ENCODE peak calls at places on chromosomes 12 and 14, in six cellular contexts. A is lower lobe of right lung; E is kidney; V is osteoblast; K is CD8-positive, alpha-beta memory T cell; M is H1. D is an unnamed sample.
A peak's percentile ranks its signal among the peaks of the same experiment; 100 is the strongest.

GRCh38 chr12:15122349-15122748 is 98.9 kb downstream of the RERG start:
- DNase-seq in A (no peak), E (no peak), V (peak; percentile 9), K (no peak), M (no peak), D (no peak)

GRCh38 chr12:116142936-116143882 is 134.3 kb downstream of the MED13L start:
- DNase-seq in A (no peak), E (no peak), V (no peak), K (no peak), M (no peak), D (no peak)

GRCh38 chr14:103763730-103764488 is 48.3 kb downstream of the ZFYVE21 start:
- DNase-seq in A (no peak), E (no peak), V (no peak), K (no peak), M (no peak), D (no peak)

GRCh38 chr12:116863275-116863767 is 17.9 kb downstream of the HRK start:
- DNase-seq in A (no peak), E (no peak), V (no peak), K (no peak), M (peak; percentile 91), D (no peak)

GRCh38 chr12:96237465-96238077 is 43.4 kb downstream of the ELK3 start:
- DNase-seq in A (no peak), E (no peak), V (peak; percentile 95), K (peak; percentile 75), M (no peak), D (peak; percentile 57)

GRCh38 chr14:72521045-72521444 is 372.9 kb downstream of the DPF3 start:
- DNase-seq in A (no peak), E (no peak), V (no peak), K (no peak), M (no peak), D (no peak)

GRCh38 chr12:15709524-15709923 is 79.7 kb downstream of the EPS8 start:
- DNase-seq in A (no peak), E (no peak), V (no peak), K (no peak), M (no peak), D (no peak)

GRCh38 chr12:117042171-117042809 is 56.9 kb downstream of the TESC start:
- DNase-seq in A (peak; percentile 10), E (no peak), V (peak; percentile 95), K (no peak), M (no peak), D (no peak)

GRCh38 chr12:101877816-101878811 is 734 bp downstream of the DRAM1 start:
- DNase-seq in A (no peak), E (peak; percentile 79), V (peak; percentile 80), K (no peak), M (no peak), D (no peak)

GRCh38 chr14:106436310-106436905 is 910.0 kb downstream of the TMEM121 start:
- DNase-seq in A (peak; percentile 59), E (no peak), V (no peak), K (peak; percentile 48), M (peak; percentile 29), D (peak; percentile 66)

GRCh38 chr14:22225526-22226133 is 363.4 kb downstream of the DAD1 start:
- DNase-seq in A (no peak), E (no peak), V (peak; percentile 2), K (no peak), M (no peak), D (no peak)

GRCh38 chr14:56805992-56806737 is 4.1 kb downstream of the OTX2 start:
- DNase-seq in A (no peak), E (no peak), V (no peak), K (no peak), M (peak; percentile 56), D (no peak)

GRCh38 chr14:99266181-99267178 is 5.5 kb downstream of the BCL11B start:
- DNase-seq in A (peak; percentile 79), E (peak; percentile 92), V (peak; percentile 97), K (peak; percentile 83), M (peak; percentile 89), D (peak; percentile 93)

GRCh38 chr14:90487031-90487430 is 90.2 kb downstream of the CALM1 start:
- DNase-seq in A (no peak), E (no peak), V (no peak), K (no peak), M (peak; percentile 45), D (peak; percentile 84)

GRCh38 chr12:110373025-110373876 is 30.3 kb downstream of the ANAPC7 start:
- DNase-seq in A (no peak), E (no peak), V (no peak), K (no peak), M (no peak), D (no peak)

GRCh38 chr14:61934385-61934784 is 172.2 kb downstream of the SNAPC1 start:
- DNase-seq in A (no peak), E (no peak), V (peak; percentile 62), K (no peak), M (no peak), D (no peak)

GRCh38 chr12:4449862-4450222 is 4.2 kb upstream of the FGF6 start:
- DNase-seq in A (no peak), E (no peak), V (peak; percentile 51), K (no peak), M (no peak), D (no peak)

GRCh38 chr14:50955373-50956043 is 11.2 kb upstream of the PYGL start:
- DNase-seq in A (peak; percentile 75), E (peak; percentile 85), V (peak; percentile 98), K (no peak), M (no peak), D (peak; percentile 78)

GRCh38 chr12:106039242-106039641 is 99.5 kb downstream of the NUAK1 start:
- DNase-seq in A (no peak), E (no peak), V (no peak), K (no peak), M (no peak), D (no peak)

GRCh38 chr12:85971800-85972199 is 97.7 kb downstream of the NTS start:
- DNase-seq in A (no peak), E (no peak), V (no peak), K (no peak), M (no peak), D (no peak)

GRCh38 chr14:36619131-36619530 is 36.7 kb upstream of the NKX2-8 start:
- DNase-seq in A (no peak), E (no peak), V (no peak), K (no peak), M (no peak), D (no peak)

GRCh38 chr12:32240833-32241232 is 134.2 kb downstream of the BICD1 start:
- DNase-seq in A (no peak), E (no peak), V (no peak), K (no peak), M (no peak), D (no peak)

GRCh38 chr14:52678591-52678990 is 16.8 kb downstream of the ERO1A start:
- DNase-seq in A (no peak), E (no peak), V (no peak), K (peak; percentile 21), M (no peak), D (no peak)

GRCh38 chr12:87871061-87871460 is 158.1 kb downstream of the C12orf50 start:
- DNase-seq in A (no peak), E (no peak), V (no peak), K (no peak), M (no peak), D (no peak)

GRCh38 chr14:71803539-71804260 is 128.5 kb upstream of the RGS6 start:
- DNase-seq in A (no peak), E (no peak), V (peak; percentile 44), K (no peak), M (no peak), D (no peak)

GRCh38 chr14:36975834-36976233 is 196.6 kb downstream of the SLC25A21 start:
- DNase-seq in A (no peak), E (no peak), V (no peak), K (no peak), M (no peak), D (no peak)

GRCh38 chr14:100788517-100789365 is 37.2 kb upstream of the MEG3 start:
- DNase-seq in A (no peak), E (no peak), V (peak; percentile 35), K (no peak), M (no peak), D (no peak)

GRCh38 chr14:100786131-100786530 is 39.8 kb upstream of the MEG3 start:
- DNase-seq in A (no peak), E (peak; percentile 54), V (no peak), K (no peak), M (no peak), D (peak; percentile 41)

GRCh38 chr14:100786820-100787219 is 39.1 kb upstream of the MEG3 start:
- DNase-seq in A (no peak), E (no peak), V (no peak), K (no peak), M (no peak), D (no peak)

GRCh38 chr14:100785626-100786025 is 40.3 kb upstream of the MEG3 start:
- DNase-seq in A (no peak), E (peak; percentile 43), V (no peak), K (no peak), M (no peak), D (peak; percentile 48)

DNA sequence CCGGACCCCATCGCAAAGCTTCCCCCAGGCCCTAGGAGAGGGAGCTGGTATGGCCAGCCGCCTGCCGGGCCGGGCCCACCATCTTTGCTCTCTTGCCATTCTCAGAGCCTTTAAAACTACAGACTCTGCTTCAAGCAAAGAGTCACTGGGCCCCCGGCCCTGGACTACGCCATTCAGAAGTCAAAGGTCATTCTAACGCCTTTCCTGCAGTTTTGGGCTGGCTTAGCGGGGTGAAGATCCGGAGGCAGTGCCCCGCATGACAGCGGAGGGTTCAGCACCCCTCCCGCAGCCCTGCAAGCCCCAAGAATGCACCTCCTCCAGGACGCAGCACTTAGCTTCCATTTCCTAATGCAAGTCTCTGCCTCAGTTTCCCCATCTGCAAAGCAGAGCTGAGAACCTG is 38.3 kb upstream of the MEG3 start:
- DNase-seq in A (no peak), E (no peak), V (peak; percentile 46), K (no peak), M (no peak), D (no peak)
- H3K4me1 ChIP-seq in A (no peaks in the 10 kb centered on the region), E (no peaks in the 10 kb centered on the region), V (no peaks in the 10 kb centered on the region), K (no peaks in the 10 kb centered on the region), M (no peaks in the 10 kb centered on the region), D (no peaks in the 10 kb centered on the region)

GRCh38 chr12:6470375-6471163 is at the start of gene VAMP1:
- DNase-seq in A (peak; percentile 99), E (peak; percentile 99), V (peak; percentile 99), K (peak; percentile 95), M (peak; percentile 97), D (peak; percentile 99)
- H3K4me1 ChIP-seq in A (peaks cover 35% of the 10 kb centered on the region), E (peaks cover 3% of the 10 kb centered on the region), V (peaks cover 30% of the 10 kb centered on the region), K (peaks cover 35% of the 10 kb centered on the region), M (peaks cover 4% of the 10 kb centered on the region), D (peaks cover 59% of the 10 kb centered on the region)

DNA sequence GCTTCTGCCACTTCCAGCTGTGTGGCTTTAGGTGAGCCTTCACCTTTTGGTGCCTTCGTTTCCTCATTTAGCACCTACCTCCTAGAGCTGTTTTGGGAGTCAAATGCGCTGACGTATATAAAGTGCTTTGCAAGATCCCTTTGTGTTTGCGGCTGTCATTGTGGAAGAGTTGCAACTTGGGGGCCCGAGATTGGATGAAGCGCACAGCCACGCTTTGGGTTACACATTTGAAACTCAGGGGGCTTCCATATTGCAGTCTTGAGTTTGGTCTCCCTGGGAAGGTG is 631 bp upstream of the ARL6IP4 start:
- DNase-seq in A (no peak), E (no peak), V (peak; percentile 94), K (no peak), M (no peak), D (no peak)
- H3K4me1 ChIP-seq in A (peaks cover 80% of the 10 kb centered on the region), E (peaks cover 24% of the 10 kb centered on the region), V (peaks cover 53% of the 10 kb centered on the region), K (peaks cover 56% of the 10 kb centered on the region), M (no peaks in the 10 kb centered on the region), D (peaks cover 85% of the 10 kb centered on the region)

DNA sequence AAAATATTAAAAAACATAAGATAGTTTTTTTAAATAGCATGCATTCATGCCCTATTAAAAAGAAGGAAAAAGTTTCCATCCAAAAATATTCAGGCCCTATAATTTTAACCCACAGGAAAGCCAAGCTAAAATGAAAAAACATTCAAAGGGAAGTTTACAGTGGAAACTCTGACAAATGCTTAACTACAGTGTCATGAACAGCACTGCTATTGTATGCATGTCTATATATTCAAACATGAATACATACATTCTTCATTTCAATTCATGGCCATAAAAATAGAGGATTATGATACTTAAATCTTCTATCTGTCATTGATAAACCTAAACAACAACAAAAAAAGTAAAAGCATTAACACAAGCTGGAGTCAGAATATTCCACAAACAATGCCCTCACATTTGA is 67.4 kb downstream of the PPP2R5E start:
- DNase-seq in A (no peak), E (no peak), V (no peak), K (no peak), M (no peak), D (no peak)
- H3K4me1 ChIP-seq in A (peaks cover 56% of the 10 kb centered on the region), E (peaks cover 10% of the 10 kb centered on the region), V (peaks cover 9% of the 10 kb centered on the region), K (peaks cover 36% of the 10 kb centered on the region), M (peaks cover 2% of the 10 kb centered on the region), D (peaks cover 75% of the 10 kb centered on the region)

D was measured in spleen.